ENCODE peak calls at places on chromosomes 11 and 22, in four cellular contexts. One of them, this sample, is unnamed.

GRCh38 chr22:48843640-48844039 is 984.0 kb downstream of the BRD1 start:
- DNase-seq in WTC11: no peak
- DNase-seq in K562: no peak
- DNase-seq in GM12878: no peak
- DNase-seq in this sample: no peak

GRCh38 chr22:24367841-24368240 is 59.6 kb upstream of the ADORA2A start:
- DNase-seq in WTC11: no peak
- DNase-seq in K562: no peak
- DNase-seq in GM12878: no peak
- DNase-seq in this sample: no peak

GRCh38 chr22:35170716-35171697 is 86.3 kb upstream of the HMGXB4 start:
- DNase-seq in WTC11: no peak
- DNase-seq in K562: peak; percentile 29
- DNase-seq in GM12878: no peak
- DNase-seq in this sample: no peak

GRCh38 chr11:12206529-12206928 is 96.1 kb downstream of the MICAL2 start:
- DNase-seq in WTC11: no peak
- DNase-seq in K562: no peak
- DNase-seq in GM12878: no peak
- DNase-seq in this sample: no peak

GRCh38 chr11:62139526-62140301 is 15.9 kb downstream of the INCENP start:
- DNase-seq in WTC11: no peak
- DNase-seq in K562: no peak
- DNase-seq in GM12878: no peak
- DNase-seq in this sample: peak; percentile 11

GRCh38 chr11:60363542-60364525 is 14.5 kb upstream of the MS4A7 start:
- DNase-seq in WTC11: peak; percentile 65
- DNase-seq in K562: peak; percentile 48
- DNase-seq in GM12878: peak; percentile 88
- DNase-seq in this sample: peak; percentile 40

GRCh38 chr11:1401656-1402221 is 12.0 kb downstream of the BRSK2 start:
- DNase-seq in WTC11: peak; percentile 85
- DNase-seq in K562: peak; percentile 84
- DNase-seq in GM12878: no peak
- DNase-seq in this sample: peak; percentile 94

GRCh38 chr22:41557401-41558240 is 3.2 kb upstream of the CSDC2 start:
- DNase-seq in WTC11: peak; percentile 39
- DNase-seq in K562: peak; percentile 55
- DNase-seq in GM12878: no peak
- DNase-seq in this sample: no peak

GRCh38 chr22:41524809-41525449 is 19.3 kb downstream of the POLR3H start:
- DNase-seq in WTC11: peak; percentile 29
- DNase-seq in K562: no peak
- DNase-seq in GM12878: no peak
- DNase-seq in this sample: no peak

GRCh38 chr11:63905179-63905578 is 11.8 kb downstream of the RCOR2 start:
- DNase-seq in WTC11: no peak
- DNase-seq in K562: no peak
- DNase-seq in GM12878: no peak
- DNase-seq in this sample: no peak

GRCh38 chr11:47916361-47916841 is 64.0 kb upstream of the PTPRJ start:
- DNase-seq in WTC11: no peak
- DNase-seq in K562: peak; percentile 56
- DNase-seq in GM12878: no peak
- DNase-seq in this sample: peak; percentile 32

GRCh38 chr11:68684385-68685356 is at the start of gene GAL:
- DNase-seq in WTC11: peak; percentile 45
- DNase-seq in K562: peak; percentile 82
- DNase-seq in GM12878: no peak
- DNase-seq in this sample: peak; percentile 91

GRCh38 chr22:22406445-22406844 is 102.1 kb downstream of the ZNF280B start:
- DNase-seq in WTC11: no peak
- DNase-seq in K562: no peak
- DNase-seq in GM12878: no peak
- DNase-seq in this sample: no peak

GRCh38 chr11:35276396-35276795 is 137.4 kb downstream of the CD44 start:
- DNase-seq in WTC11: no peak
- DNase-seq in K562: no peak
- DNase-seq in GM12878: no peak
- DNase-seq in this sample: no peak

GRCh38 chr11:17257200-17257599 is 19.3 kb upstream of the NUCB2 start:
- DNase-seq in WTC11: no peak
- DNase-seq in K562: peak; percentile 18
- DNase-seq in GM12878: no peak
- DNase-seq in this sample: no peak

GRCh38 chr11:727859-728748 is 19.2 kb upstream of the TALDO1 start:
- DNase-seq in WTC11: peak; percentile 92
- DNase-seq in K562: peak; percentile 95
- DNase-seq in GM12878: no peak
- DNase-seq in this sample: peak; percentile 97

GRCh38 chr22:45105281-45105700 is 58.4 kb upstream of the NUP50 start:
- DNase-seq in WTC11: no peak
- DNase-seq in K562: no peak
- DNase-seq in GM12878: no peak
- DNase-seq in this sample: no peak

GRCh38 chr11:61587951-61588695 is 7.2 kb upstream of the SYT7 start:
- DNase-seq in WTC11: peak; percentile 96
- DNase-seq in K562: peak; percentile 85
- DNase-seq in GM12878: no peak
- DNase-seq in this sample: peak; percentile 69

GRCh38 chr22:20605328-20605727 is 97.9 kb downstream of the MED15 start:
- DNase-seq in WTC11: no peak
- DNase-seq in K562: no peak
- DNase-seq in GM12878: no peak
- DNase-seq in this sample: no peak

GRCh38 chr11:6498121-6498520 is 1.0 kb downstream of the DNHD1 start:
- DNase-seq in WTC11: no peak
- DNase-seq in K562: no peak
- DNase-seq in GM12878: no peak
- DNase-seq in this sample: no peak

GRCh38 chr22:39289445-39290247 is 29.8 kb downstream of the RPL3 start:
- DNase-seq in WTC11: no peak
- DNase-seq in K562: no peak
- DNase-seq in GM12878: no peak
- DNase-seq in this sample: no peak

GRCh38 chr22:20155330-20156041 is 4.6 kb upstream of the CCDC188 start:
- DNase-seq in WTC11: no peak
- DNase-seq in K562: peak; percentile 86
- DNase-seq in GM12878: no peak
- DNase-seq in this sample: peak; percentile 96

GRCh38 chr11:12889243-12889642 is 119.9 kb upstream of the RASSF10 start:
- DNase-seq in WTC11: no peak
- DNase-seq in K562: no peak
- DNase-seq in GM12878: no peak
- DNase-seq in this sample: no peak

GRCh38 chr11:21710791-21711190 is 482.1 kb upstream of the ANO5 start:
- DNase-seq in WTC11: no peak
- DNase-seq in K562: no peak
- DNase-seq in GM12878: no peak
- DNase-seq in this sample: peak; percentile 3

GRCh38 chr11:74641289-74641688 is 48.9 kb downstream of the POLD3 start:
- DNase-seq in WTC11: no peak
- DNase-seq in K562: peak; percentile 52
- DNase-seq in GM12878: no peak
- DNase-seq in this sample: no peak

GRCh38 chr22:46104881-46105493 is 45.3 kb upstream of the PPARA start:
- DNase-seq in WTC11: no peak
- DNase-seq in K562: no peak
- DNase-seq in GM12878: no peak
- DNase-seq in this sample: no peak

GRCh38 chr11:122214080-122214479 is 98.1 kb upstream of the BLID start:
- DNase-seq in WTC11: no peak
- DNase-seq in K562: no peak
- DNase-seq in GM12878: no peak
- DNase-seq in this sample: no peak

GRCh38 chr11:122214567-122214966 is 98.6 kb upstream of the BLID start:
- DNase-seq in WTC11: no peak
- DNase-seq in K562: no peak
- DNase-seq in GM12878: no peak
- DNase-seq in this sample: no peak

GRCh38 chr11:122220321-122220720 is 104.3 kb upstream of the BLID start:
- DNase-seq in WTC11: no peak
- DNase-seq in K562: no peak
- DNase-seq in GM12878: no peak
- DNase-seq in this sample: no peak

GRCh38 chr11:122213111-122213510 is 97.1 kb upstream of the BLID start:
- DNase-seq in WTC11: no peak
- DNase-seq in K562: no peak
- DNase-seq in GM12878: no peak
- DNase-seq in this sample: no peak

GRCh38 chr11:122215244-122215992 is 99.4 kb upstream of the BLID start:
- DNase-seq in WTC11: peak; percentile 82
- DNase-seq in K562: peak; percentile 37
- DNase-seq in GM12878: no peak
- DNase-seq in this sample: peak; percentile 88
- TF ChIP-seq USF1 in WTC11: no peak
- TF ChIP-seq USF1 in K562: no peak
- TF ChIP-seq USF1 in GM12878: no peak
- TF ChIP-seq USF1 in this sample: no peak

DNA sequence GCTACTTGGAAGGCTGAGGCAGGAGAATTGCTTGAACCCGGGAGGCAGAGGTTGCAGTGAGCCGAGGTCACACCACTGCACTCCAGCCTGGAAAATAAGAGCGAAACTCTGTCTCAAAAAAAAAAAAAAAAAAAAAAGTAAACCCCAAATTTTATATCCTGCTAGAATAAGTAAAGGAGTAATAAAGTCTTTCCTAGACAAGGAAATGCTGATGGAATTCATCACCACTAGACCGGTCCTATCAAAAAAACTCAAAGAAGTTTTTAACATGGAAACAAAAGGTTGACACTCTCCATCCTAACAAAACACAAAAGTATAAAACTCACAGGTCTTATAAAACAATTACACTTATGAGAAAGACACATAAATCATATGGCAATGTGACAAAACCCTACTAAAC is 213.9 kb downstream of the SBF2 start:
- DNase-seq in WTC11: no peak
- DNase-seq in K562: no peak
- DNase-seq in GM12878: no peak
- DNase-seq in this sample: no peak
- TF ChIP-seq USF1 in WTC11: no peak
- TF ChIP-seq USF1 in K562: no peak
- TF ChIP-seq USF1 in GM12878: no peak
- TF ChIP-seq USF1 in this sample: no peak

GRCh38 chr22:16970446-16970845 is 37.6 kb downstream of the GAB4 start:
- DNase-seq in WTC11: no peak
- DNase-seq in K562: no peak
- DNase-seq in GM12878: no peak
- DNase-seq in this sample: no peak
- TF ChIP-seq USF1 in WTC11: no peak
- TF ChIP-seq USF1 in K562: no peak
- TF ChIP-seq USF1 in GM12878: no peak
- TF ChIP-seq USF1 in this sample: no peak

DNA sequence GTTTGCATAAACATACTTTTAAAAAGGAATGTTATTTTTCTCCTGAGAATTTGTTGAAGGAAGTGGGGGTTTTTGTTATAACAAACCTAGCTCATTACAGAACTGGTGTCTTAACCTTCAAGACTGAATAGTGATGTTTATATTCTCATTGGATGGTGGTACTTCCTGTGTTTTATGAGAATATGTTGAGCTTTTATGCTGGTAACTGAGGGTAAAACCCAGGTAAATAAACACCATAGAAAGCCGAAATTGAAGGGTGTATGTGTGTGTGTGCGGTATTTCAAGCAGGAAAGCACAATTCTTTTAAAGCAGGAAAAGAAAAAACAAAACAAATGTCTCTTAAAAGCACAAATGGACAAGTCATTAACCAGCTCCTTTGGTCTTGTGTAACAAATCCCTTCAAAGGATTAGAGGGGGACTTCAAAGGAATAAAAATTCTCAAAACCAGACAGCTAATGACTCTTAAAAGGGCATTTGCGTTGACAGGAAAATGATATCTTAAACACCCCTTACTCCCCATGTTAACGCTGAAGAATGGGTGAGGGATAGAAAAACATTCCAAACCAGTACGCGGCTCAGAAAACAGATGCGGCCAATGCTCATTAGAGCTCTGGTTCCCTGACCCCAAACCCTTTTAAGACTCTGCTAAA is 23.8 kb downstream of the LMO2 start:
- DNase-seq in WTC11: no peak
- DNase-seq in K562: no peak
- DNase-seq in GM12878: no peak
- DNase-seq in this sample: no peak
- TF ChIP-seq USF1 in WTC11: no peak
- TF ChIP-seq USF1 in K562: no peak
- TF ChIP-seq USF1 in GM12878: no peak
- TF ChIP-seq USF1 in this sample: no peak

DNA sequence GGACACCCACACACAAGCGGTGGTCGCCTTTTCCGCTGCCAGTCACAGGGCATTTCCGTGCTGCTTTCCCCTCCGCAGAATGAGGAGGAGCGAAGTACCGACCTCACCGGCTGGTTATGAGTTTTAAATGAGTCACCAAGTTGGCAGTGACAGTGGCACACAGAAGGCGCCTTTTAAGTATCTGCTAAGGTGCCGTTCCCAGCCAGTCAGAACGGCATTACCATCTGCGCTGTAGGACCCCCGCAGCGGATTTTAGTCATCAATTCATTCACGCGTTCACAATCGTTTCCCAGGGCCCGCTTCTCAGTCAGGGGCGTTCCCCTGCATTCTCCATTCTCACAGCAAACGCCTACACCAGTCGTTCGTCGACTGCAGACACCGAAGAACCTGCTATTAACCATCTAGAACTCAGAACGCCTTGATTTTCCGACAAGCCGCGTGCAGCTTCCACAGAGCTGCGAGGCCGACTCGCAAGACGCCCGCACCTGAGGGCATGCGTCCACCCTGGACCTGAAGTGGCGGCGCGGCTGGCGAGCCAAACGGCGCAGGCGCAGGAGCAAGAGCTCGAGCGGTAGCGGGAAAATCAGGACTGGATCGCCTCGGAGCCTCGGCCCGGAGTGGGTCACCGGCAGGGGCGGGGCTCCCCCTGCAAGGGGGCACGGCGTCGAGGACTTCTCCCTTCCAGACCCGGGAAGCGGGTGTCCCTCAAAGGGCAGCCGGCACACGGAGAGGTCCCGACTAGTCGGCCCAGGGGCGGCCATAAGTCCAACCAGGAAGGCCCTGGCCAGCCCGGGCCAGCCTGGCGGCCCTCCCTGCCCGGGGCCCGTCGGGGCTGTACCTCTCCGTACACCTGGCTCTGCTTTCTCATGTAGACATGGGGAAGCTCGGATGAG is 642 bp downstream of the CYP2R1 start:
- DNase-seq in WTC11: peak; percentile 91
- DNase-seq in K562: peak; percentile 89
- DNase-seq in GM12878: no peak
- DNase-seq in this sample: peak; percentile 93
- TF ChIP-seq USF1 in WTC11: peak; percentile 91
- TF ChIP-seq USF1 in K562: no peak
- TF ChIP-seq USF1 in GM12878: no peak
- TF ChIP-seq USF1 in this sample: no peak

GRCh38 chr11:92826136-92826535 is 143.3 kb upstream of the MTNR1B start:
- DNase-seq in WTC11: no peak
- DNase-seq in K562: no peak
- DNase-seq in GM12878: no peak
- DNase-seq in this sample: no peak
- TF ChIP-seq USF1 in WTC11: no peak
- TF ChIP-seq USF1 in K562: no peak
- TF ChIP-seq USF1 in GM12878: no peak
- TF ChIP-seq USF1 in this sample: no peak

GRCh38 chr11:2421996-2422395 is 21.4 kb downstream of the TSSC4 start:
- DNase-seq in WTC11: no peak
- DNase-seq in K562: no peak
- DNase-seq in GM12878: no peak
- DNase-seq in this sample: no peak
- TF ChIP-seq USF1 in WTC11: no peak
- TF ChIP-seq USF1 in K562: no peak
- TF ChIP-seq USF1 in GM12878: no peak
- TF ChIP-seq USF1 in this sample: no peak

This sample was measured in SK-N-SH.